ENCODE peak calls at places on chromosome 9, in six cellular contexts. N, S, L, H, E and V are unnamed samples.

GRCh38 chr9:114448706-114449105 is 56.6 kb downstream of the WHRN start:
- DNase-seq in S (no peak), H (no peak), E (peak), N (no peak), L (no peak), V (no peak)

GRCh38 chr9:117825609-117826347 is 121.6 kb downstream of the TLR4 start:
- DNase-seq in L (no peak), N (no peak), H (no peak), E (peak), S (peak), V (no peak)

GRCh38 chr9:114431770-114432169 is 44.0 kb upstream of the AKNA start:
- DNase-seq in E (no peak), S (no peak), N (no peak), H (no peak), L (no peak), V (no peak)

GRCh38 chr9:116288658-116289057 is 135.1 kb downstream of the PAPPA start:
- DNase-seq in N (no peak), H (no peak), E (peak), L (peak), S (no peak), V (no peak)

GRCh38 chr9:91483189-91483691 is 59.6 kb upstream of the NFIL3 start:
- DNase-seq in H (no peak), L (no peak), S (no peak), N (no peak), E (no peak), V (no peak)

GRCh38 chr9:101162231-101162630 is 133.7 kb downstream of the PLPPR1 start:
- DNase-seq in E (no peak), S (no peak), L (no peak), H (no peak), N (no peak), V (no peak)

GRCh38 chr9:11356101-11356500 is 743.3 kb upstream of the PTPRD start:
- DNase-seq in L (peak), S (no peak), E (no peak), N (no peak), H (no peak), V (no peak)

GRCh38 chr9:76564300-76564699 is 105.3 kb downstream of the GCNT1 start:
- DNase-seq in H (no peak), S (no peak), E (no peak), N (no peak), L (no peak), V (no peak)

GRCh38 chr9:133571491-133571890 is 37.0 kb downstream of the ADAMTSL2 start:
- DNase-seq in N (no peak), E (no peak), H (no peak), S (no peak), L (no peak), V (no peak)

GRCh38 chr9:3873818-3874217 is 348.0 kb upstream of the RFX3 start:
- DNase-seq in N (no peak), S (no peak), L (no peak), E (no peak), H (no peak), V (no peak)

GRCh38 chr9:68802525-68803015 is 97.5 kb downstream of the PIP5K1B start:
- DNase-seq in E (no peak), L (no peak), S (peak), N (no peak), H (no peak), V (no peak)

GRCh38 chr9:78221425-78221824 is 14.4 kb upstream of the CEP78 start:
- DNase-seq in N (no peak), S (no peak), L (no peak), H (no peak), E (no peak), V (no peak)

GRCh38 chr9:12817702-12818101 is 42.9 kb downstream of the LURAP1L start:
- DNase-seq in S (no peak), L (peak), E (peak), H (no peak), N (no peak), V (peak)

GRCh38 chr9:108468364-108468763 is 387.4 kb downstream of the ACTL7B start:
- DNase-seq in L (peak), S (peak), H (no peak), N (no peak), E (peak), V (peak)

GRCh38 chr9:26175264-26175663 is 497.0 kb upstream of the TUSC1 start:
- DNase-seq in L (no peak), S (no peak), N (no peak), H (no peak), E (no peak), V (no peak)

GRCh38 chr9:92754091-92754740 is 10.4 kb downstream of the BICD2 start:
- DNase-seq in L (no peak), E (no peak), N (no peak), S (no peak), H (peak), V (no peak)

GRCh38 chr9:117705386-117705785 is 1.2 kb downstream of the TLR4 start:
- DNase-seq in L (no peak), H (no peak), N (no peak), E (no peak), S (no peak), V (no peak)

GRCh38 chr9:136244116-136244775 is 1.4 kb downstream of the QSOX2 start:
- DNase-seq in H (no peak), S (peak), L (no peak), E (peak), N (no peak), V (peak)

GRCh38 chr9:107049825-107050184 is 186.8 kb downstream of the ZNF462 start:
- DNase-seq in N (no peak), L (no peak), H (no peak), E (no peak), S (no peak), V (no peak)